ENCODE peak calls at places on chromosomes 11 and 22, in nine cellular contexts. One of them, this sample, is unnamed.

GRCh38 chr22:41589260-41589600 is 410 bp downstream of the PMM1 start:
- DNase-seq in fibroblast of pulmonary artery: peak
- DNase-seq in cardiac muscle cell: peak
- DNase-seq in brain microvascular endothelial cell: no peak
- DNase-seq in cardiac fibroblast: peak
- DNase-seq in glutamatergic neuron: peak
- DNase-seq in right lobe of liver: no peak
- DNase-seq in suprapubic skin: no peak
- DNase-seq in HFFc6: no peak
- DNase-seq in this sample: peak

GRCh38 chr22:26656896-26657851 is at the start of gene MIAT:
- DNase-seq in fibroblast of pulmonary artery: no peak
- DNase-seq in cardiac muscle cell: no peak
- DNase-seq in brain microvascular endothelial cell: peak
- DNase-seq in cardiac fibroblast: no peak
- DNase-seq in glutamatergic neuron: peak
- DNase-seq in right lobe of liver: no peak
- DNase-seq in suprapubic skin: no peak
- DNase-seq in HFFc6: no peak
- DNase-seq in this sample: peak

GRCh38 chr11:63505857-63506528 is at the start of gene LGALS12:
- DNase-seq in fibroblast of pulmonary artery: peak
- DNase-seq in cardiac muscle cell: no peak
- DNase-seq in brain microvascular endothelial cell: no peak
- DNase-seq in cardiac fibroblast: peak
- DNase-seq in glutamatergic neuron: no peak
- DNase-seq in right lobe of liver: no peak
- DNase-seq in suprapubic skin: no peak
- DNase-seq in HFFc6: no peak
- DNase-seq in this sample: no peak

GRCh38 chr11:7538466-7539454 is 25.0 kb downstream of the PPFIBP2 start:
- DNase-seq in fibroblast of pulmonary artery: no peak
- DNase-seq in cardiac muscle cell: no peak
- DNase-seq in brain microvascular endothelial cell: no peak
- DNase-seq in cardiac fibroblast: no peak
- DNase-seq in glutamatergic neuron: no peak
- DNase-seq in right lobe of liver: no peak
- DNase-seq in suprapubic skin: no peak
- DNase-seq in HFFc6: no peak
- DNase-seq in this sample: no peak

GRCh38 chr11:17730137-17730536 is 4.4 kb upstream of the KCNC1 start:
- DNase-seq in fibroblast of pulmonary artery: no peak
- DNase-seq in cardiac muscle cell: no peak
- DNase-seq in brain microvascular endothelial cell: no peak
- DNase-seq in cardiac fibroblast: no peak
- DNase-seq in glutamatergic neuron: no peak
- DNase-seq in right lobe of liver: no peak
- DNase-seq in suprapubic skin: peak
- DNase-seq in HFFc6: no peak
- DNase-seq in this sample: no peak

GRCh38 chr22:48786679-48786996 is 1041.0 kb downstream of the BRD1 start:
- DNase-seq in fibroblast of pulmonary artery: no peak
- DNase-seq in cardiac muscle cell: no peak
- DNase-seq in brain microvascular endothelial cell: no peak
- DNase-seq in cardiac fibroblast: no peak
- DNase-seq in glutamatergic neuron: no peak
- DNase-seq in right lobe of liver: no peak
- DNase-seq in suprapubic skin: no peak
- DNase-seq in HFFc6: no peak
- DNase-seq in this sample: no peak

GRCh38 chr11:46338988-46339666 is 8.1 kb upstream of the DGKZ start:
- DNase-seq in fibroblast of pulmonary artery: no peak
- DNase-seq in cardiac muscle cell: peak
- DNase-seq in brain microvascular endothelial cell: no peak
- DNase-seq in cardiac fibroblast: no peak
- DNase-seq in glutamatergic neuron: peak
- DNase-seq in right lobe of liver: no peak
- DNase-seq in suprapubic skin: no peak
- DNase-seq in HFFc6: peak
- DNase-seq in this sample: no peak

GRCh38 chr11:132064987-132065620 is 694.7 kb downstream of the NTM start:
- DNase-seq in fibroblast of pulmonary artery: peak
- DNase-seq in cardiac muscle cell: no peak
- DNase-seq in brain microvascular endothelial cell: peak
- DNase-seq in cardiac fibroblast: peak
- DNase-seq in glutamatergic neuron: no peak
- DNase-seq in right lobe of liver: no peak
- DNase-seq in suprapubic skin: no peak
- DNase-seq in HFFc6: peak
- DNase-seq in this sample: no peak

GRCh38 chr11:115716577-115717214 is 212.5 kb upstream of the CADM1 start:
- DNase-seq in fibroblast of pulmonary artery: no peak
- DNase-seq in cardiac muscle cell: no peak
- DNase-seq in brain microvascular endothelial cell: no peak
- DNase-seq in cardiac fibroblast: no peak
- DNase-seq in glutamatergic neuron: no peak
- DNase-seq in right lobe of liver: no peak
- DNase-seq in suprapubic skin: no peak
- DNase-seq in HFFc6: no peak
- DNase-seq in this sample: no peak

GRCh38 chr22:44437493-44438015 is 60.5 kb downstream of the RTL6 start:
- DNase-seq in fibroblast of pulmonary artery: no peak
- DNase-seq in cardiac muscle cell: no peak
- DNase-seq in brain microvascular endothelial cell: no peak
- DNase-seq in cardiac fibroblast: peak
- DNase-seq in glutamatergic neuron: no peak
- DNase-seq in right lobe of liver: no peak
- DNase-seq in suprapubic skin: no peak
- DNase-seq in HFFc6: no peak
- DNase-seq in this sample: no peak

GRCh38 chr22:24156146-24156914 is 25.0 kb upstream of the SUSD2 start:
- DNase-seq in fibroblast of pulmonary artery: peak
- DNase-seq in cardiac muscle cell: peak
- DNase-seq in brain microvascular endothelial cell: peak
- DNase-seq in cardiac fibroblast: peak
- DNase-seq in glutamatergic neuron: peak
- DNase-seq in right lobe of liver: no peak
- DNase-seq in suprapubic skin: no peak
- DNase-seq in HFFc6: no peak
- DNase-seq in this sample: peak

GRCh38 chr11:104524276-104524675 is 360.3 kb upstream of the PDGFD start:
- DNase-seq in fibroblast of pulmonary artery: no peak
- DNase-seq in cardiac muscle cell: no peak
- DNase-seq in brain microvascular endothelial cell: no peak
- DNase-seq in cardiac fibroblast: peak
- DNase-seq in glutamatergic neuron: no peak
- DNase-seq in right lobe of liver: no peak
- DNase-seq in suprapubic skin: no peak
- DNase-seq in HFFc6: no peak
- DNase-seq in this sample: no peak

GRCh38 chr11:60370252-60370810 is 8.0 kb upstream of the MS4A7 start:
- DNase-seq in fibroblast of pulmonary artery: no peak
- DNase-seq in cardiac muscle cell: no peak
- DNase-seq in brain microvascular endothelial cell: no peak
- DNase-seq in cardiac fibroblast: no peak
- DNase-seq in glutamatergic neuron: no peak
- DNase-seq in right lobe of liver: no peak
- DNase-seq in suprapubic skin: no peak
- DNase-seq in HFFc6: no peak
- DNase-seq in this sample: no peak

GRCh38 chr11:70210051-70210501 is 7.0 kb downstream of the FADD start:
- DNase-seq in fibroblast of pulmonary artery: peak
- DNase-seq in cardiac muscle cell: no peak
- DNase-seq in brain microvascular endothelial cell: peak
- DNase-seq in cardiac fibroblast: peak
- DNase-seq in glutamatergic neuron: no peak
- DNase-seq in right lobe of liver: peak
- DNase-seq in suprapubic skin: peak
- DNase-seq in HFFc6: no peak
- DNase-seq in this sample: no peak

GRCh38 chr11:70836071-70836470 is 416.3 kb downstream of the SHANK2 start:
- DNase-seq in fibroblast of pulmonary artery: no peak
- DNase-seq in cardiac muscle cell: no peak
- DNase-seq in brain microvascular endothelial cell: no peak
- DNase-seq in cardiac fibroblast: no peak
- DNase-seq in glutamatergic neuron: no peak
- DNase-seq in right lobe of liver: no peak
- DNase-seq in suprapubic skin: no peak
- DNase-seq in HFFc6: no peak
- DNase-seq in this sample: no peak

GRCh38 chr11:74442601-74443000 is 24.7 kb downstream of the KCNE3 start:
- DNase-seq in fibroblast of pulmonary artery: peak
- DNase-seq in cardiac muscle cell: no peak
- DNase-seq in brain microvascular endothelial cell: peak
- DNase-seq in cardiac fibroblast: no peak
- DNase-seq in glutamatergic neuron: no peak
- DNase-seq in right lobe of liver: no peak
- DNase-seq in suprapubic skin: no peak
- DNase-seq in HFFc6: no peak
- DNase-seq in this sample: no peak

GRCh38 chr11:64878494-64879225 is at the start of gene EHD1:
- DNase-seq in fibroblast of pulmonary artery: peak
- DNase-seq in cardiac muscle cell: peak
- DNase-seq in brain microvascular endothelial cell: peak
- DNase-seq in cardiac fibroblast: peak
- DNase-seq in glutamatergic neuron: peak
- DNase-seq in right lobe of liver: peak
- DNase-seq in suprapubic skin: peak
- DNase-seq in HFFc6: peak
- DNase-seq in this sample: peak

GRCh38 chr11:112000703-112001102 is 24.5 kb upstream of the DLAT start:
- DNase-seq in fibroblast of pulmonary artery: no peak
- DNase-seq in cardiac muscle cell: no peak
- DNase-seq in brain microvascular endothelial cell: no peak
- DNase-seq in cardiac fibroblast: no peak
- DNase-seq in glutamatergic neuron: no peak
- DNase-seq in right lobe of liver: no peak
- DNase-seq in suprapubic skin: no peak
- DNase-seq in HFFc6: no peak
- DNase-seq in this sample: no peak

GRCh38 chr11:112005422-112006094 is 19.6 kb upstream of the DLAT start:
- DNase-seq in fibroblast of pulmonary artery: no peak
- DNase-seq in cardiac muscle cell: no peak
- DNase-seq in brain microvascular endothelial cell: no peak
- DNase-seq in cardiac fibroblast: no peak
- DNase-seq in glutamatergic neuron: no peak
- DNase-seq in right lobe of liver: no peak
- DNase-seq in suprapubic skin: no peak
- DNase-seq in HFFc6: no peak
- DNase-seq in this sample: no peak

GRCh38 chr11:112002491-112003216 is 22.6 kb upstream of the DLAT start:
- DNase-seq in fibroblast of pulmonary artery: no peak
- DNase-seq in cardiac muscle cell: peak
- DNase-seq in brain microvascular endothelial cell: no peak
- DNase-seq in cardiac fibroblast: no peak
- DNase-seq in glutamatergic neuron: no peak
- DNase-seq in right lobe of liver: no peak
- DNase-seq in suprapubic skin: no peak
- DNase-seq in HFFc6: no peak
- DNase-seq in this sample: no peak

GRCh38 chr11:111999111-111999510 is 26.1 kb upstream of the DLAT start:
- DNase-seq in fibroblast of pulmonary artery: no peak
- DNase-seq in cardiac muscle cell: no peak
- DNase-seq in brain microvascular endothelial cell: no peak
- DNase-seq in cardiac fibroblast: no peak
- DNase-seq in glutamatergic neuron: no peak
- DNase-seq in right lobe of liver: no peak
- DNase-seq in suprapubic skin: no peak
- DNase-seq in HFFc6: no peak
- DNase-seq in this sample: no peak

GRCh38 chr11:112004389-112004788 is 20.8 kb upstream of the DLAT start:
- DNase-seq in fibroblast of pulmonary artery: no peak
- DNase-seq in cardiac muscle cell: no peak
- DNase-seq in brain microvascular endothelial cell: peak
- DNase-seq in cardiac fibroblast: no peak
- DNase-seq in glutamatergic neuron: peak
- DNase-seq in right lobe of liver: no peak
- DNase-seq in suprapubic skin: no peak
- DNase-seq in HFFc6: no peak
- DNase-seq in this sample: peak
- TF ChIP-seq CTCF in fibroblast of pulmonary artery: peak
- TF ChIP-seq CTCF in cardiac muscle cell: peak
- TF ChIP-seq CTCF in brain microvascular endothelial cell: peak
- TF ChIP-seq CTCF in cardiac fibroblast: peak
- TF ChIP-seq CTCF in glutamatergic neuron: peak
- TF ChIP-seq CTCF in right lobe of liver: no peak
- TF ChIP-seq CTCF in suprapubic skin: no peak
- TF ChIP-seq CTCF in HFFc6: peak
- TF ChIP-seq CTCF in this sample: peak

GRCh38 chr11:15629690-15630321 is 515.1 kb downstream of the INSC start:
- DNase-seq in fibroblast of pulmonary artery: peak
- DNase-seq in cardiac muscle cell: peak
- DNase-seq in brain microvascular endothelial cell: peak
- DNase-seq in cardiac fibroblast: no peak
- DNase-seq in glutamatergic neuron: peak
- DNase-seq in right lobe of liver: no peak
- DNase-seq in suprapubic skin: no peak
- DNase-seq in HFFc6: no peak
- DNase-seq in this sample: no peak
- TF ChIP-seq CTCF in fibroblast of pulmonary artery: peak
- TF ChIP-seq CTCF in cardiac muscle cell: peak
- TF ChIP-seq CTCF in brain microvascular endothelial cell: peak
- TF ChIP-seq CTCF in cardiac fibroblast: peak
- TF ChIP-seq CTCF in glutamatergic neuron: peak
- TF ChIP-seq CTCF in right lobe of liver: peak
- TF ChIP-seq CTCF in suprapubic skin: no peak
- TF ChIP-seq CTCF in HFFc6: no peak
- TF ChIP-seq CTCF in this sample: peak

GRCh38 chr11:122556605-122557004 is 98.9 kb upstream of the UBASH3B start:
- DNase-seq in fibroblast of pulmonary artery: no peak
- DNase-seq in cardiac muscle cell: peak
- DNase-seq in brain microvascular endothelial cell: no peak
- DNase-seq in cardiac fibroblast: peak
- DNase-seq in glutamatergic neuron: peak
- DNase-seq in right lobe of liver: no peak
- DNase-seq in suprapubic skin: no peak
- DNase-seq in HFFc6: no peak
- DNase-seq in this sample: no peak
- TF ChIP-seq CTCF in fibroblast of pulmonary artery: peak
- TF ChIP-seq CTCF in cardiac muscle cell: peak
- TF ChIP-seq CTCF in brain microvascular endothelial cell: peak
- TF ChIP-seq CTCF in cardiac fibroblast: peak
- TF ChIP-seq CTCF in glutamatergic neuron: peak
- TF ChIP-seq CTCF in right lobe of liver: peak
- TF ChIP-seq CTCF in suprapubic skin: no peak
- TF ChIP-seq CTCF in HFFc6: peak
- TF ChIP-seq CTCF in this sample: no peak

DNA sequence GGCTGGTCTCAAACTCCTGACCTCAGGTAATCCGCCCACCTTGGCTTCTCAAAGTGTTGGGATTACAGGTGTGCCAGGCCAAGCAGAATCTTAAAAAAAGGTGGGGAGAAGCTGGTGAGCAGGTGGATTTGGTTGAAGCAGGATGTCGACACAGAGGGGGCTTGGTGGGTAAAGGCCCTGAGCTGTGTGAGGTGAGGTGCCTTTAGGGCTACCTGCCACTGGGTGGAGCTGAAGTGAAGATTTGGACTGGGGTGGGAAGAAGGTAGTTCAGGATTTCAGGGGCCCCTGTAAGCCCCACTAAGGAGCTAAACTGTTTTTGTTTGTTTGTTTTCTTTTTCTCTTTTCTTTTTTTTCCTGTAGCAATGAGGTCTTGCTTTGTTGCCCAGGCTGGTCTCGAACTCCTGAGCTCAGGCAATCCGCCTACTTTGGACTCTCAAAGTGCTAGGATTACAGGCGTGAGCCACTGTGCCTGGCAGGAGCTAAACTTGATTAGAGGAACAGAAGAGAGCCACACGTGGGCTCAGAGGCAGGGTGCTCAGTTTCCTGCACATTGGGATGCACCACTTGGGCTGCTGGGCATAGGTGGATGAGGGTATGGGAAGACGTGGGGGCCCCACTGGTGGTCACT is 6.0 kb downstream of the P2RX6 start:
- DNase-seq in fibroblast of pulmonary artery: no peak
- DNase-seq in cardiac muscle cell: peak
- DNase-seq in brain microvascular endothelial cell: no peak
- DNase-seq in cardiac fibroblast: peak
- DNase-seq in glutamatergic neuron: no peak
- DNase-seq in right lobe of liver: no peak
- DNase-seq in suprapubic skin: no peak
- DNase-seq in HFFc6: no peak
- DNase-seq in this sample: peak
- TF ChIP-seq CTCF in fibroblast of pulmonary artery: peak
- TF ChIP-seq CTCF in cardiac muscle cell: peak
- TF ChIP-seq CTCF in brain microvascular endothelial cell: peak
- TF ChIP-seq CTCF in cardiac fibroblast: peak
- TF ChIP-seq CTCF in glutamatergic neuron: peak
- TF ChIP-seq CTCF in right lobe of liver: peak
- TF ChIP-seq CTCF in suprapubic skin: no peak
- TF ChIP-seq CTCF in HFFc6: peak
- TF ChIP-seq CTCF in this sample: peak